ENCODE peak calls at places on chromosomes 5 and 9, in ten cellular contexts. G, W, A, Q, E, V, B, R, N and D are unnamed samples.

GRCh38 chr5:125487231-125487630 is 740.8 kb upstream of the ZNF608 start:
- DNase-seq in G (no peak), W (no peak), A (no peak), Q (no peak), E (no peak), V (no peak), B (no peak), R (no peak), N (no peak), D (no peak)

GRCh38 chr9:107378031-107378430 is 95.0 kb downstream of the RAD23B start:
- DNase-seq in G (no peak), W (no peak), A (no peak), Q (no peak), E (no peak), V (no peak), B (no peak), R (no peak), N (no peak), D (no peak)

GRCh38 chr5:125181159-125181558 is 434.7 kb upstream of the ZNF608 start:
- DNase-seq in G (no peak), W (no peak), A (no peak), Q (no peak), E (no peak), V (no peak), B (no peak), R (no peak), N (no peak), D (no peak)

GRCh38 chr9:1001838-1002237 is 25.4 kb downstream of the DMRT3 start:
- DNase-seq in G (no peak), W (no peak), A (no peak), Q (no peak), E (no peak), V (no peak), B (no peak), R (no peak), N (no peak), D (no peak)

GRCh38 chr5:120465281-120465961 is 1.3 kb downstream of the PRR16 start:
- DNase-seq in G (peak; percentile 12), W (peak; percentile 71), A (peak; percentile 35), Q (peak; percentile 18), E (peak; percentile 76), V (peak; percentile 49), B (peak; percentile 63), R (peak; percentile 33), N (no peak), D (peak; percentile 31)

GRCh38 chr9:138065287-138065686 is 187.7 kb downstream of the CACNA1B start:
- DNase-seq in G (no peak), W (no peak), A (no peak), Q (no peak), E (no peak), V (peak; percentile 24), B (peak; percentile 24), R (no peak), N (no peak), D (no peak)

GRCh38 chr5:150605546-150605945 is 34.9 kb upstream of the SYNPO start:
- DNase-seq in G (no peak), W (no peak), A (no peak), Q (no peak), E (no peak), V (no peak), B (no peak), R (no peak), N (no peak), D (no peak)

GRCh38 chr9:84988621-84989020 is 319.1 kb downstream of the NTRK2 start:
- DNase-seq in G (no peak), W (no peak), A (no peak), Q (no peak), E (peak; percentile 14), V (no peak), B (no peak), R (no peak), N (no peak), D (no peak)

GRCh38 chr5:1035421-1036405 is 27.1 kb downstream of the NKD2 start:
- DNase-seq in G (no peak), W (no peak), A (peak; percentile 42), Q (no peak), E (peak; percentile 74), V (no peak), B (peak; percentile 61), R (no peak), N (no peak), D (no peak)

GRCh38 chr5:31465282-31465681 is 66.6 kb downstream of the DROSHA start:
- DNase-seq in G (no peak), W (no peak), A (no peak), Q (no peak), E (no peak), V (no peak), B (no peak), R (no peak), N (no peak), D (no peak)

GRCh38 chr9:5800969-5801738 is 31.8 kb downstream of the ERMP1 start:
- DNase-seq in G (no peak), W (no peak), A (no peak), Q (no peak), E (no peak), V (no peak), B (no peak), R (no peak), N (no peak), D (no peak)

GRCh38 chr5:86885011-86885410 is 267.3 kb downstream of the COX7C start:
- DNase-seq in G (no peak), W (no peak), A (no peak), Q (no peak), E (no peak), V (no peak), B (no peak), R (no peak), N (no peak), D (no peak)

GRCh38 chr9:109574061-109574882 is 76.2 kb upstream of the PTPN3 start:
- DNase-seq in G (peak; percentile 29), W (peak; percentile 23), A (no peak), Q (peak; percentile 26), E (no peak), V (no peak), B (no peak), R (peak; percentile 10), N (peak; percentile 38), D (no peak)

GRCh38 chr9:19408316-19408692 is 505 bp upstream of the ACER2 start:
- DNase-seq in G (peak; percentile 14), W (no peak), A (no peak), Q (no peak), E (no peak), V (no peak), B (peak; percentile 85), R (no peak), N (no peak), D (peak; percentile 34)

GRCh38 chr5:58341485-58341884 is 118.4 kb downstream of the PLK2 start:
- DNase-seq in G (no peak), W (no peak), A (no peak), Q (no peak), E (no peak), V (no peak), B (no peak), R (no peak), N (no peak), D (no peak)

GRCh38 chr5:72305194-72306142 is 14.6 kb downstream of the MRPS27 start:
- DNase-seq in G (no peak), W (no peak), A (no peak), Q (no peak), E (no peak), V (no peak), B (no peak), R (no peak), N (no peak), D (no peak)

GRCh38 chr5:72314571-72315172 is 5.4 kb downstream of the MRPS27 start:
- DNase-seq in G (no peak), W (no peak), A (no peak), Q (peak; percentile 55), E (no peak), V (no peak), B (no peak), R (no peak), N (no peak), D (no peak)

GRCh38 chr5:72307968-72308852 is 11.8 kb downstream of the MRPS27 start:
- DNase-seq in G (peak; percentile 98), W (peak; percentile 97), A (peak; percentile 99), Q (peak; percentile 97), E (peak; percentile 99), V (peak; percentile 98), B (peak; percentile 99), R (peak; percentile 98), N (peak; percentile 94), D (peak; percentile 99)

GRCh38 chr5:72307573-72307967 is 12.5 kb downstream of the MRPS27 start:
- DNase-seq in G (no peak), W (no peak), A (no peak), Q (no peak), E (no peak), V (no peak), B (no peak), R (no peak), N (no peak), D (no peak)

GRCh38 chr5:72308853-72309191 is 11.2 kb downstream of the MRPS27 start:
- DNase-seq in G (no peak), W (no peak), A (no peak), Q (no peak), E (no peak), V (no peak), B (no peak), R (no peak), N (no peak), D (no peak)
- H3K4me3 ChIP-seq in G (no peak overlapping the region), W (no peak overlapping the region), A (no peak overlapping the region), Q (no peak overlapping the region), E (no peak overlapping the region), V (no peak overlapping the region), B (no peak overlapping the region), R (no peak overlapping the region), N (peak overlapping the region; percentile 90), D (no peak overlapping the region)

GRCh38 chr9:22008662-22009562 is at the start of gene CDKN2B:
- DNase-seq in G (no peak), W (peak; percentile 91), A (peak; percentile 98), Q (peak; percentile 96), E (peak; percentile 97), V (peak; percentile 96), B (peak; percentile 99), R (peak; percentile 88), N (peak; percentile 80), D (peak; percentile 91)
- TF ChIP-seq POLR2A in G (no peak), W (peak; percentile 10), A (peak; percentile 84), Q (peak; percentile 87), E (no peak), V (peak; percentile 94), B (no peak), R (peak; percentile 62), N (peak; percentile 65), D (no peak)

DNA sequence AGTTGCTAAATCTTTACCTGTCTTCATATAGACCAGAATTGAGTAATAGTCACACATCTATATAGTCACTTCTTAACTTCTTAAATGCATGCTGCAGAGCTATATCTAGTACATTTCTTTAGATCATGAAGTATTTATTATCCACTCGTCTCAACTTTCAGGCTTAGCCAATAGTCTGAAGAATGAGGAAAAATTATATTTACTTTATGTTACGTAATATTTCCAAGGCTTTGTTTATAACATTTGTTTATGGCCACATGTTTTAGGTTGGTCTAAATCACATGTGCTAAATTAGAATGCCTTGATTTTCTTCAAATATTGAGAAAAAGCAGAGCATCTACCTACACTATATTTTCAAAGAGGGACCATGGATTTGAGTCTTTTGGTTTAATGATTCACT is 47.2 kb upstream of the RGMB start:
- DNase-seq in G (no peak), W (no peak), A (no peak), Q (no peak), E (no peak), V (no peak), B (no peak), R (no peak), N (no peak), D (no peak)
- H3K4me3 ChIP-seq in G (no peak overlapping the region), W (no peak overlapping the region), A (no peak overlapping the region), Q (no peak overlapping the region), E (no peak overlapping the region), V (no peak overlapping the region), B (no peak overlapping the region), R (no peak overlapping the region), N (no peak overlapping the region), D (no peak overlapping the region)

GRCh38 chr5:54905942-54906537 is 79.4 kb downstream of the ESM1 start:
- DNase-seq in G (peak; percentile 50), W (peak; percentile 69), A (no peak), Q (peak; percentile 71), E (no peak), V (peak; percentile 79), B (no peak), R (no peak), N (peak; percentile 44), D (peak; percentile 45)
- TF ChIP-seq POLR2A in G (no peak), W (no peak), A (no peak), Q (no peak), E (no peak), V (no peak), B (no peak), R (no peak), N (no peak), D (no peak)